ENCODE peak calls at places on chromosomes 7 and 10, in seven cellular contexts. One of them, this sample, is unnamed.

GRCh38 chr10:4058514-4059029 is 273.6 kb upstream of the KLF6 start:
- DNase-seq in epithelial cell of esophagus: no peak
- DNase-seq in ovary: no peak
- DNase-seq in pancreas: no peak
- DNase-seq in choroid plexus epithelial cell: no peak
- DNase-seq in sigmoid colon: no peak
- DNase-seq in mesenchymal stem cell: no peak
- DNase-seq in this sample: peak

GRCh38 chr10:26048756-26049155 is 114.7 kb downstream of the MYO3A start:
- DNase-seq in sigmoid colon: no peak
- DNase-seq in mesenchymal stem cell: no peak
- DNase-seq in ovary: no peak
- DNase-seq in epithelial cell of esophagus: no peak
- DNase-seq in pancreas: no peak
- DNase-seq in choroid plexus epithelial cell: no peak
- DNase-seq in this sample: no peak

GRCh38 chr7:158959021-158959717 is 102.8 kb downstream of the DYNC2I1 start:
- DNase-seq in ovary: no peak
- DNase-seq in choroid plexus epithelial cell: no peak
- DNase-seq in mesenchymal stem cell: no peak
- DNase-seq in epithelial cell of esophagus: no peak
- DNase-seq in pancreas: no peak
- DNase-seq in sigmoid colon: no peak
- DNase-seq in this sample: no peak

GRCh38 chr7:108345710-108346336 is 110.4 kb downstream of the NRCAM start:
- DNase-seq in choroid plexus epithelial cell: no peak
- DNase-seq in mesenchymal stem cell: no peak
- DNase-seq in epithelial cell of esophagus: no peak
- DNase-seq in sigmoid colon: no peak
- DNase-seq in pancreas: no peak
- DNase-seq in ovary: no peak
- DNase-seq in this sample: no peak

GRCh38 chr7:76507723-76508406 is 2.5 kb upstream of the UPK3B start:
- DNase-seq in mesenchymal stem cell: peak
- DNase-seq in pancreas: no peak
- DNase-seq in epithelial cell of esophagus: peak
- DNase-seq in sigmoid colon: no peak
- DNase-seq in ovary: no peak
- DNase-seq in choroid plexus epithelial cell: peak
- DNase-seq in this sample: no peak

GRCh38 chr10:59954296-59954695 is 47.9 kb upstream of the CCDC6 start:
- DNase-seq in mesenchymal stem cell: no peak
- DNase-seq in ovary: no peak
- DNase-seq in sigmoid colon: no peak
- DNase-seq in pancreas: no peak
- DNase-seq in epithelial cell of esophagus: peak
- DNase-seq in choroid plexus epithelial cell: peak
- DNase-seq in this sample: no peak

GRCh38 chr7:1514407-1514806 is 10.2 kb upstream of the INTS1 start:
- DNase-seq in choroid plexus epithelial cell: no peak
- DNase-seq in mesenchymal stem cell: no peak
- DNase-seq in pancreas: no peak
- DNase-seq in sigmoid colon: no peak
- DNase-seq in ovary: no peak
- DNase-seq in epithelial cell of esophagus: no peak
- DNase-seq in this sample: no peak

GRCh38 chr10:133442967-133443924 is 10.5 kb upstream of the SCART1 start:
- DNase-seq in pancreas: no peak
- DNase-seq in mesenchymal stem cell: no peak
- DNase-seq in choroid plexus epithelial cell: no peak
- DNase-seq in epithelial cell of esophagus: no peak
- DNase-seq in sigmoid colon: peak
- DNase-seq in ovary: no peak
- DNase-seq in this sample: no peak

GRCh38 chr10:14652067-14652466 is 122.6 kb downstream of the FAM107B start:
- DNase-seq in choroid plexus epithelial cell: peak
- DNase-seq in sigmoid colon: no peak
- DNase-seq in pancreas: no peak
- DNase-seq in epithelial cell of esophagus: no peak
- DNase-seq in ovary: no peak
- DNase-seq in mesenchymal stem cell: peak
- DNase-seq in this sample: no peak

GRCh38 chr7:26090927-26091519 is 61.0 kb upstream of the NFE2L3 start:
- DNase-seq in epithelial cell of esophagus: peak
- DNase-seq in sigmoid colon: no peak
- DNase-seq in ovary: no peak
- DNase-seq in pancreas: peak
- DNase-seq in choroid plexus epithelial cell: peak
- DNase-seq in mesenchymal stem cell: peak
- DNase-seq in this sample: peak

GRCh38 chr10:51983481-51983880 is 284.1 kb upstream of the CSTF2T start:
- DNase-seq in sigmoid colon: no peak
- DNase-seq in choroid plexus epithelial cell: no peak
- DNase-seq in epithelial cell of esophagus: no peak
- DNase-seq in pancreas: no peak
- DNase-seq in mesenchymal stem cell: no peak
- DNase-seq in ovary: no peak
- DNase-seq in this sample: no peak

GRCh38 chr10:17216217-17216900 is 11.7 kb upstream of the VIM start:
- DNase-seq in ovary: no peak
- DNase-seq in choroid plexus epithelial cell: peak
- DNase-seq in sigmoid colon: no peak
- DNase-seq in mesenchymal stem cell: peak
- DNase-seq in epithelial cell of esophagus: peak
- DNase-seq in pancreas: no peak
- DNase-seq in this sample: no peak

GRCh38 chr7:26365077-26365896 is 73.6 kb downstream of the SNX10 start:
- DNase-seq in choroid plexus epithelial cell: peak
- DNase-seq in ovary: peak
- DNase-seq in mesenchymal stem cell: peak
- DNase-seq in sigmoid colon: no peak
- DNase-seq in pancreas: peak
- DNase-seq in epithelial cell of esophagus: peak
- DNase-seq in this sample: peak

GRCh38 chr10:97407211-97407951 is 6.2 kb upstream of the RRP12 start:
- DNase-seq in ovary: peak
- DNase-seq in mesenchymal stem cell: peak
- DNase-seq in pancreas: peak
- DNase-seq in choroid plexus epithelial cell: peak
- DNase-seq in sigmoid colon: peak
- DNase-seq in epithelial cell of esophagus: peak
- DNase-seq in this sample: peak

GRCh38 chr10:133135116-133135465 is 24.9 kb upstream of the KNDC1 start:
- DNase-seq in epithelial cell of esophagus: no peak
- DNase-seq in choroid plexus epithelial cell: no peak
- DNase-seq in sigmoid colon: no peak
- DNase-seq in pancreas: no peak
- DNase-seq in ovary: no peak
- DNase-seq in mesenchymal stem cell: no peak
- DNase-seq in this sample: no peak

GRCh38 chr10:85614566-85614965 is 752.0 kb downstream of the GRID1 start:
- DNase-seq in ovary: no peak
- DNase-seq in epithelial cell of esophagus: no peak
- DNase-seq in pancreas: no peak
- DNase-seq in choroid plexus epithelial cell: no peak
- DNase-seq in sigmoid colon: no peak
- DNase-seq in mesenchymal stem cell: no peak
- DNase-seq in this sample: no peak

GRCh38 chr7:4879401-4880081 is 4.0 kb downstream of the RADIL start:
- DNase-seq in pancreas: no peak
- DNase-seq in ovary: no peak
- DNase-seq in mesenchymal stem cell: no peak
- DNase-seq in epithelial cell of esophagus: no peak
- DNase-seq in sigmoid colon: peak
- DNase-seq in choroid plexus epithelial cell: no peak
- DNase-seq in this sample: no peak

GRCh38 chr10:79424221-79425073 is 21.0 kb downstream of the ZCCHC24 start:
- DNase-seq in sigmoid colon: peak
- DNase-seq in epithelial cell of esophagus: no peak
- DNase-seq in mesenchymal stem cell: no peak
- DNase-seq in choroid plexus epithelial cell: peak
- DNase-seq in pancreas: peak
- DNase-seq in ovary: peak
- DNase-seq in this sample: peak

GRCh38 chr7:43649755-43650274 is 66.9 kb downstream of the STK17A start:
- DNase-seq in sigmoid colon: no peak
- DNase-seq in pancreas: no peak
- DNase-seq in ovary: no peak
- DNase-seq in choroid plexus epithelial cell: peak
- DNase-seq in epithelial cell of esophagus: peak
- DNase-seq in mesenchymal stem cell: peak
- DNase-seq in this sample: no peak

GRCh38 chr10:104546756-104547155 is 94.3 kb upstream of the SORCS3 start:
- DNase-seq in mesenchymal stem cell: no peak
- DNase-seq in choroid plexus epithelial cell: no peak
- DNase-seq in ovary: no peak
- DNase-seq in epithelial cell of esophagus: no peak
- DNase-seq in sigmoid colon: no peak
- DNase-seq in pancreas: no peak
- DNase-seq in this sample: no peak

GRCh38 chr10:102648889-102649752 is 4.8 kb downstream of the TRIM8 start:
- DNase-seq in ovary: no peak
- DNase-seq in choroid plexus epithelial cell: no peak
- DNase-seq in sigmoid colon: no peak
- DNase-seq in pancreas: no peak
- DNase-seq in epithelial cell of esophagus: no peak
- DNase-seq in mesenchymal stem cell: no peak
- DNase-seq in this sample: peak

GRCh38 chr10:77165445-77166316 is 471.9 kb downstream of the KCNMA1 start:
- DNase-seq in sigmoid colon: peak
- DNase-seq in epithelial cell of esophagus: peak
- DNase-seq in ovary: peak
- DNase-seq in pancreas: peak
- DNase-seq in choroid plexus epithelial cell: peak
- DNase-seq in mesenchymal stem cell: peak
- DNase-seq in this sample: peak
- H3K4me3 ChIP-seq in sigmoid colon: no peak
- H3K4me3 ChIP-seq in epithelial cell of esophagus: no peak
- H3K4me3 ChIP-seq in ovary: no peak
- H3K4me3 ChIP-seq in pancreas: no peak
- H3K4me3 ChIP-seq in choroid plexus epithelial cell: no peak
- H3K4me3 ChIP-seq in mesenchymal stem cell: no peak
- H3K4me3 ChIP-seq in this sample: no peak

GRCh38 chr7:128352138-128352537 is 8.4 kb upstream of the RBM28 start:
- DNase-seq in mesenchymal stem cell: peak
- DNase-seq in epithelial cell of esophagus: peak
- DNase-seq in ovary: peak
- DNase-seq in choroid plexus epithelial cell: peak
- DNase-seq in sigmoid colon: peak
- DNase-seq in pancreas: peak
- DNase-seq in this sample: no peak
- H3K4me3 ChIP-seq in mesenchymal stem cell: no peak
- H3K4me3 ChIP-seq in epithelial cell of esophagus: no peak
- H3K4me3 ChIP-seq in ovary: no peak
- H3K4me3 ChIP-seq in choroid plexus epithelial cell: no peak
- H3K4me3 ChIP-seq in sigmoid colon: peak
- H3K4me3 ChIP-seq in pancreas: no peak
- H3K4me3 ChIP-seq in this sample: peak

DNA sequence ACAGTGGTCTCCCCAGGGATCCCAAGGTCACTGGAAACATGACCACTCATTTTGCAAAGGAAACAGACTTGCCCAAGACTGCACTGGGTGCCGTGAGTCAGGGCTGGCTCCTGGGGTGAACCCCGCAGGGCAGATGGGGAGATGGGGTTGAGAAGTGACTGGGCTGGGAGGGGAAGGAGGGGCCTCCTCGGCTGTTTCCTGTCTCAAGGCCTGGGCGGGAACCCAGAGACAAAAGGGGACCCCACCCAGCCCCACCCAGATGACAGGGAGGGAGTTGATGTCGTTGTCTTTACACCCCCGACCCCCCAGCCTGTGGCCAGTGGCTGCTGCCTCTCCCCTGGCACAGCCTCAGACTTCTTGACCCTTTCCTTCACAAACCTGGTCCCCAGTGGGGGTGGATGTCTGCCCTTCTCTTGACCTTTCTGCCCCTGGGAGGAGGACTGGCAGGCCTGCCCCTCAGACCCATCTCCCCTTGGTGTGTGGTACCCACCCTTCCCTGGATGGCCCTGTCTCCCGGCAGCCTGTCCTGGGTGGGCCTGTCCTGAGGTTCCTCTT is 1.4 kb downstream of the MYO1G start:
- DNase-seq in ovary: no peak
- DNase-seq in epithelial cell of esophagus: peak
- DNase-seq in sigmoid colon: no peak
- DNase-seq in choroid plexus epithelial cell: no peak
- DNase-seq in mesenchymal stem cell: no peak
- DNase-seq in pancreas: no peak
- DNase-seq in this sample: no peak
- H3K4me3 ChIP-seq in ovary: no peak
- H3K4me3 ChIP-seq in epithelial cell of esophagus: no peak
- H3K4me3 ChIP-seq in sigmoid colon: no peak
- H3K4me3 ChIP-seq in choroid plexus epithelial cell: no peak
- H3K4me3 ChIP-seq in mesenchymal stem cell: no peak
- H3K4me3 ChIP-seq in pancreas: no peak
- H3K4me3 ChIP-seq in this sample: no peak

GRCh38 chr7:80635533-80635932 is 2.9 kb upstream of the CD36 start:
- DNase-seq in choroid plexus epithelial cell: no peak
- DNase-seq in epithelial cell of esophagus: no peak
- DNase-seq in ovary: no peak
- DNase-seq in pancreas: no peak
- DNase-seq in mesenchymal stem cell: no peak
- DNase-seq in sigmoid colon: no peak
- DNase-seq in this sample: no peak
- H3K4me3 ChIP-seq in choroid plexus epithelial cell: no peak
- H3K4me3 ChIP-seq in epithelial cell of esophagus: no peak
- H3K4me3 ChIP-seq in ovary: no peak
- H3K4me3 ChIP-seq in pancreas: no peak
- H3K4me3 ChIP-seq in mesenchymal stem cell: no peak
- H3K4me3 ChIP-seq in sigmoid colon: no peak
- H3K4me3 ChIP-seq in this sample: no peak

GRCh38 chr10:12790270-12790669 is 211.2 kb downstream of the CCDC3 start:
- DNase-seq in choroid plexus epithelial cell: no peak
- DNase-seq in epithelial cell of esophagus: no peak
- DNase-seq in ovary: no peak
- DNase-seq in pancreas: no peak
- DNase-seq in mesenchymal stem cell: no peak
- DNase-seq in sigmoid colon: no peak
- DNase-seq in this sample: no peak
- H3K4me3 ChIP-seq in choroid plexus epithelial cell: no peak
- H3K4me3 ChIP-seq in epithelial cell of esophagus: no peak
- H3K4me3 ChIP-seq in ovary: no peak
- H3K4me3 ChIP-seq in pancreas: no peak
- H3K4me3 ChIP-seq in mesenchymal stem cell: no peak
- H3K4me3 ChIP-seq in sigmoid colon: no peak
- H3K4me3 ChIP-seq in this sample: no peak

DNA sequence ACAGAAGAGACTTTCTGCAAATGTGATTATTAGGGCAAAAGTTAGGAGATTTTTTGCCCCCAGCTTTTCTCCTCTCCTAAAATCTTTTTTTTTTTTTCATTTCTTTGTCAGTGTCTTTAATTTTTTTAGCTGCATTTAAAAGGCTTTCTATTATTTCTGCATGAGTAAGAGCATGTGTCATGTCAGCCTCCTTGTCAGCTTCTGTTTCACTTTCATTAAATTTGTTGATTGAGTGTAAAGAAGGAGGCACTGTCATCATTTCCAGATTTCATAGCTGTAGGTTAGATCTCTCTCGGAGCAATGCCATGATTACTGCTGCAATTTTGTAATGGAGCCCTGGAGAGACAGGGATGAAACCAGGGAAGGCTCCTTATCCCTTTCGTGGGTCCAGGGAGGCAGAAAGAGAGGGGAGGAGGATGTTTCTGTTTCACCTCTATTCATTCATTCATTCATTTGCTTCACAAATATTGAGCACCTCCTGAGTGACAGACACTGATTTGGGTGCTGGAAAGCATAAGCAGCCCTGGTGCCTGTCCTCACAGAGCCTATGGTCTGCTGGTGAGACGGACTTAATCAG is 13.3 kb upstream of the SGMS1 start:
- DNase-seq in mesenchymal stem cell: no peak
- DNase-seq in ovary: no peak
- DNase-seq in pancreas: no peak
- DNase-seq in sigmoid colon: no peak
- DNase-seq in choroid plexus epithelial cell: peak
- DNase-seq in epithelial cell of esophagus: peak
- DNase-seq in this sample: no peak
- H3K4me3 ChIP-seq in mesenchymal stem cell: no peak
- H3K4me3 ChIP-seq in ovary: no peak
- H3K4me3 ChIP-seq in pancreas: no peak
- H3K4me3 ChIP-seq in sigmoid colon: no peak
- H3K4me3 ChIP-seq in choroid plexus epithelial cell: no peak
- H3K4me3 ChIP-seq in epithelial cell of esophagus: no peak
- H3K4me3 ChIP-seq in this sample: no peak